ENCODE peak calls at places on chromosomes 3 and 15, in six cellular contexts. One of them, this sample, is unnamed.

GRCh38 chr3:72255736-72256559 is 471.0 kb upstream of the PROK2 start:
- DNase-seq in ureter: peak
- DNase-seq in HCT116: no peak
- DNase-seq in fibroblast of lung: no peak
- DNase-seq in esophagus muscularis mucosa: no peak
- DNase-seq in thoracic aorta: no peak
- DNase-seq in this sample: peak

GRCh38 chr15:51494411-51495314 is 127.9 kb downstream of the DMXL2 start:
- DNase-seq in ureter: no peak
- DNase-seq in HCT116: no peak
- DNase-seq in fibroblast of lung: peak
- DNase-seq in esophagus muscularis mucosa: no peak
- DNase-seq in thoracic aorta: no peak
- DNase-seq in this sample: no peak

GRCh38 chr3:150495149-150495548 is 51.1 kb downstream of the SERP1 start:
- DNase-seq in ureter: no peak
- DNase-seq in HCT116: no peak
- DNase-seq in fibroblast of lung: no peak
- DNase-seq in esophagus muscularis mucosa: no peak
- DNase-seq in thoracic aorta: no peak
- DNase-seq in this sample: no peak

GRCh38 chr3:10970306-10970979 is 22.1 kb upstream of the SLC6A1 start:
- DNase-seq in ureter: no peak
- DNase-seq in HCT116: no peak
- DNase-seq in fibroblast of lung: no peak
- DNase-seq in esophagus muscularis mucosa: no peak
- DNase-seq in thoracic aorta: no peak
- DNase-seq in this sample: no peak

GRCh38 chr15:65209701-65210643 is 1.3 kb downstream of the CILP start:
- DNase-seq in ureter: no peak
- DNase-seq in HCT116: no peak
- DNase-seq in fibroblast of lung: no peak
- DNase-seq in esophagus muscularis mucosa: no peak
- DNase-seq in thoracic aorta: no peak
- DNase-seq in this sample: no peak

GRCh38 chr3:46466871-46467403 is 2.2 kb upstream of the LTF start:
- DNase-seq in ureter: no peak
- DNase-seq in HCT116: no peak
- DNase-seq in fibroblast of lung: no peak
- DNase-seq in esophagus muscularis mucosa: no peak
- DNase-seq in thoracic aorta: no peak
- DNase-seq in this sample: peak

GRCh38 chr15:58453931-58454793 is 22.4 kb downstream of the LIPC start:
- DNase-seq in ureter: no peak
- DNase-seq in HCT116: no peak
- DNase-seq in fibroblast of lung: no peak
- DNase-seq in esophagus muscularis mucosa: no peak
- DNase-seq in thoracic aorta: no peak
- DNase-seq in this sample: no peak

GRCh38 chr3:11583638-11584046 is 60.1 kb downstream of the VGLL4 start:
- DNase-seq in ureter: no peak
- DNase-seq in HCT116: no peak
- DNase-seq in fibroblast of lung: peak
- DNase-seq in esophagus muscularis mucosa: no peak
- DNase-seq in thoracic aorta: no peak
- DNase-seq in this sample: no peak